ENCODE peak calls at places on chromosomes 5 and 9, in four cellular contexts. I is astrocyte of the cerebellum, W is foreskin fibroblast, K is colonic mucosa. O is an unnamed sample.
A peak's percentile ranks its signal among the peaks of the same experiment; 100 is the strongest.

GRCh38 chr9:116661037-116661954 is 25.8 kb upstream of the TRIM32 start:
- DNase-seq in I (peak; percentile 74), K (no peak), W (peak; percentile 87), O (peak; percentile 68)

GRCh38 chr9:138020120-138020794 is 142.7 kb downstream of the CACNA1B start:
- DNase-seq in I (no peak), K (no peak), W (no peak), O (no peak)

GRCh38 chr5:58335518-58335917 is 124.4 kb downstream of the PLK2 start:
- DNase-seq in K (no peak), W (peak; percentile 13), I (no peak), O (peak; percentile 60)

GRCh38 chr5:134656690-134657089 is 8.1 kb downstream of the SEC24A start:
- DNase-seq in I (no peak), W (peak; percentile 31), K (no peak), O (no peak)

GRCh38 chr5:32323741-32324140 is 11.0 kb upstream of the MTMR12 start:
- DNase-seq in I (no peak), K (no peak), W (no peak), O (no peak)

GRCh38 chr9:87498046-87498815 is 564 bp downstream of the DAPK1 start:
- DNase-seq in W (peak; percentile 31), K (peak; percentile 43), I (no peak), O (no peak)

GRCh38 chr9:100401042-100401441 is 25.9 kb upstream of the MSANTD3 start:
- DNase-seq in I (no peak), K (no peak), W (no peak), O (no peak)

GRCh38 chr9:109582386-109582785 is 84.3 kb upstream of the PTPN3 start:
- DNase-seq in I (no peak), W (no peak), K (no peak), O (no peak)

GRCh38 chr9:100324594-100325200 is 28.0 kb downstream of the TEX10 start:
- DNase-seq in K (no peak), W (peak; percentile 50), I (peak; percentile 50), O (peak; percentile 26)

GRCh38 chr5:124689653-124690052 is 56.8 kb downstream of the ZNF608 start:
- DNase-seq in W (no peak), I (no peak), K (no peak), O (peak; percentile 96)

GRCh38 chr9:137673871-137674270 is 55.1 kb downstream of the EHMT1 start:
- DNase-seq in K (no peak), W (peak; percentile 36), I (no peak), O (no peak)

GRCh38 chr9:113481176-113481805 is 17.8 kb downstream of the RGS3 start:
- DNase-seq in K (peak; percentile 48), I (no peak), W (no peak), O (peak; percentile 99)

GRCh38 chr5:123717139-123717538 is 205.2 kb downstream of the CSNK1G3 start:
- DNase-seq in W (peak; percentile 55), I (peak; percentile 67), K (no peak), O (no peak)

GRCh38 chr5:168249923-168250322 is 41.5 kb upstream of the WWC1 start:
- DNase-seq in K (no peak), I (no peak), W (no peak), O (no peak)

GRCh38 chr5:37926732-37927131 is 86.9 kb upstream of the GDNF start:
- DNase-seq in K (no peak), I (no peak), W (peak; percentile 50), O (no peak)

GRCh38 chr9:114674076-114674797 is 7.8 kb downstream of the TEX48 start:
- DNase-seq in W (no peak), K (no peak), I (no peak), O (no peak)

GRCh38 chr5:115497200-115497599 is 47.4 kb downstream of the FEM1C start:
- DNase-seq in I (no peak), W (no peak), K (no peak), O (no peak)

GRCh38 chr9:124742940-124743339 is 28.2 kb downstream of the NR6A1 start:
- DNase-seq in K (no peak), I (no peak), W (no peak), O (no peak)

GRCh38 chr5:13957032-13957645 is 12.7 kb upstream of the DNAH5 start:
- DNase-seq in K (no peak), I (peak; percentile 66), W (peak; percentile 66), O (no peak)

GRCh38 chr5:71932131-71932635 is 175.1 kb upstream of the MAP1B start:
- DNase-seq in W (no peak), K (no peak), I (no peak), O (no peak)

GRCh38 chr9:131524578-131525315 is 6.3 kb downstream of the UCK1 start:
- DNase-seq in K (no peak), I (no peak), W (peak; percentile 42), O (no peak)

GRCh38 chr5:96986450-96986849 is 50.6 kb downstream of the LNPEP start:
- DNase-seq in K (no peak), W (no peak), I (no peak), O (no peak)

DNA sequence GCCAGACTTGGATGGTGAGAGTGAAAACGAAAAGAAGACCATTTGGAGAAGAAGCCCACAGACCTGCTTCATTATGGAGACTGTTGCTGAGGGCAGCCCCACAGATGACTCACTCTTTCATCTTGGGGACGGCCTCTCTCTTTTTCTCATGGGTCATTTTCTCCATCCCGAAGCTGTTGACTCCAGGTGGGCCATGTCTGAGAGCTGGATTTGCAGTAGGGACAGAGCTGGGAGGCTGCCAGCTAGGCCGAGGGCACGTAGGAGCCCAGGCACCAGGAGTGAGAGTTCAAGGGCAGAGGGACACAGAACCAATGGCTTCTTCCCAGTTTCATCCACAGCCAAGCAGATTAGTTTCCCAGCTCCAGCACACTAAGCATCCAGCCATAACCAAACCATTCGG is 92.4 kb downstream of the S1PR3 start:
- DNase-seq in W (no peak), I (no peak), K (no peak), O (no peak)
- H3K4me3 ChIP-seq in W (no peak overlapping the region), I (no peak overlapping the region), K (no peak overlapping the region), O (no peak overlapping the region)

GRCh38 chr5:139690385-139691274 is 42.5 kb downstream of the CXXC5 start:
- DNase-seq in I (no peak), K (peak; percentile 41), W (peak; percentile 71), O (no peak)

GRCh38 chr5:139691275-139691629 is 43.1 kb downstream of the CXXC5 start:
- DNase-seq in K (no peak), I (no peak), W (no peak), O (no peak)

GRCh38 chr5:139688712-139689413 is 40.7 kb downstream of the CXXC5 start:
- DNase-seq in K (no peak), I (no peak), W (peak; percentile 39), O (no peak)

GRCh38 chr5:139688088-139688702 is 40.0 kb downstream of the CXXC5 start:
- DNase-seq in W (no peak), K (no peak), I (no peak), O (no peak)

DNA sequence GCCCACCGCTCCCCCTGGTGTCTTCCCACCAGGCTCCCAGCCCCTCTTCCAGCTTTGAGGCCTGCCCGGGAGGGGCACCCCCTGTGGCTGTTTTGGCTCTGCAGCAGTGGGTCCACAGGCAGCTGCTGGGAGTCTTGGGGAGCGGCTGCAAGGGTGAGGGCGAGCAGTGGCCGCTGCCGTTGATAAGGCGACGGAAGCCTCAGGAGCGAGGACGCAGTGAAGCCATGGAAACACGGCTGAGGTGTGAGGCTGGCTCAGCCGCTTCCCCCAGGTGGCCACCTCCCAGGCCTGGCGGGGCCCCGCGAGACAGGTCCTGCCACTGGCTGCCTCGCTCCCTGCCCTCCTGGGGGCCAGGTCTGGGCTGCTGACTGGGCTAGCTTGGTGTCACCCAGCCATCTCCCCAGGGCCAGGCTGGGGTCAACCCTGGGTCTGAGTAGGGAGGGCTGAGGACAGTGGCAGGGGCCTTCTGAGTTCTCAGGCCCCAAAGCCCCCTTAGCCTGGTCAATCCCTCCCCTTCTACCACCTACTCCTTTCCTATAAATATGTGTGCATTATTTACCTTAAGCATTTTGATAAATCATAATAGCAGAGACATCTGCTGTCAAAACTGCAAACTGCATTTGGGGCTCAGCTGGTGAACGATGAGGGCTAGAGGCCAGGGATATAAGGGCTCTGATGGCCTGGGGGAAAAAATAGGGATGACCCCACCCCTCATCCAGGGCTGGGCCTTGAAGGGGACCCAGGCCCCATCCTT is 41.7 kb downstream of the CXXC5 start:
- DNase-seq in W (peak; percentile 74), I (no peak), K (peak; percentile 57), O (no peak)
- TF ChIP-seq CTCF in W (peak; percentile 52), I (peak; percentile 64), K (peak; percentile 43), O (peak; percentile 83)

GRCh38 chr5:132372542-132372941 is 3.0 kb downstream of the SLC22A5 start:
- DNase-seq in K (no peak), W (peak; percentile 27), I (no peak), O (no peak)

GRCh38 chr5:132372122-132372521 is 2.6 kb downstream of the SLC22A5 start:
- DNase-seq in W (no peak), K (no peak), I (no peak), O (no peak)

GRCh38 chr5:132370241-132370820 is 821 bp downstream of the SLC22A5 start:
- DNase-seq in W (no peak), I (no peak), K (no peak), O (no peak)

GRCh38 chr5:132369471-132370240 is at the start of gene SLC22A5:
- DNase-seq in I (no peak), K (peak; percentile 84), W (peak; percentile 71), O (no peak)

GRCh38 chr5:132371603-132371994 is 2.1 kb downstream of the SLC22A5 start:
- DNase-seq in K (no peak), I (no peak), W (no peak), O (no peak)
- H3K4me3 ChIP-seq in K (peak overlapping the region; percentile 78), I (no peak overlapping the region), W (no peak overlapping the region), O (no peak overlapping the region)

DNA sequence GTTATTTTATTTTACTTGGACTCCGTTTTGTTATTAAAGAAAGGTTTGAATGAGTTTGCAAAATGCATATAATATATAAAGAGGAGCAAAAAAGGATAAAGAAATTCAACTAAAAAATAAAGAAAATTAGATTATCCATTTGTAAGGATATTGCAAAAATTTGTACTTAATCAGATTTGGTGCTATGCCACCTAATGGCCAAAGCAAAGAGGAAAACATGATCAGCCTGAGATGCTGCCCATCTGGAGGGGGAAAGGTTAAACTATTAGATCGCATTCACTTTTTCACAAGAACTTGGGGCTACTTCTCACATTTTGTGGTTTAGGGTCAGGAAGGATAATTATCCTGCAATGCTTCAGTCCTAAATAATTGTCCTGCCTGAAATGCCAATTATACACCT is 350.6 kb downstream of the MLLT3 start:
- DNase-seq in I (no peak), K (no peak), W (peak; percentile 41), O (no peak)
- TF ChIP-seq CTCF in I (no peak), K (no peak), W (peak; percentile 13), O (peak; percentile 29)

GRCh38 chr9:98369066-98369425 is 113.6 kb upstream of the TBC1D2 start:
- DNase-seq in I (no peak), W (no peak), K (no peak), O (no peak)
- H3K4me3 ChIP-seq in I (no peak overlapping the region), W (no peak overlapping the region), K (no peak overlapping the region), O (no peak overlapping the region)

DNA sequence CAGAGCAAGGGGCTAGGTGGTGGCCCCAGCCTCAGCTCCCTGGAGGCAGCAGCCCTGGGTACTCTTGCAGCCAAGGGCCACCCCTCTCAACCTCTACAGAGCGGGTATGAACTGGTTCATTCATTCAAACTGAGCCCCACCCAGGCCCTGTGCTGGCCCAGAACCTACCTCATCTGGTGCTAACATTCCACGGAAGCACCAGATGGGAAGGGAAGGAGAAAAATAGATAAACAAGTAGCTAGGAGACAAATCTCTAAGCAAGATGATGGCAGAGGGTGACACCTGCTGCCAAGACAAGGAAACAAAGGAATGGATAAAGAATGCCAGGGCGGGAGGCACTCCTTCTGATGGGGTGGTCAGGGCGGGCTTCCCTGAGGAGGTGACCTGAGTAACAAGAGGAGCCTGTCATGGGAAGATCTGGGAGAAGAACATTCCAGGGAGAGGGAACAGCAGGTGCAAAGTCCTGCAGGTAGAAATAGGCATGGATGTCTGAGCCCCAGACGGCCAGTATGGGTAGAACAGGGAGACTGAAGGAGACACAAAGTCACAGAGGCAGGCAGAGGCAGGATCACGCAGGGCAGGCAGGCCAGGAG is 6.1 kb downstream of the ST6GALNAC4 start:
- DNase-seq in K (peak; percentile 69), I (no peak), W (peak; percentile 81), O (no peak)
- TF ChIP-seq CTCF in K (no peak), I (no peak), W (peak; percentile 32), O (peak; percentile 72)

GRCh38 chr5:56839062-56839461 is 23.7 kb downstream of the MAP3K1 start:
- DNase-seq in I (no peak), W (no peak), K (no peak), O (no peak)
- H3K4me3 ChIP-seq in I (no peak overlapping the region), W (no peak overlapping the region), K (no peak overlapping the region), O (no peak overlapping the region)

O was measured in LNCaP clone FGC.